ENCODE peak calls at places on chromosomes 7 and 10, in six cellular contexts. Z, I, J, Y, W and V are unnamed samples.

GRCh38 chr7:107027208-107027607 is 17.3 kb upstream of the PRKAR2B start:
- DNase-seq in Z (no peak), I (no peak), J (no peak), Y (no peak), W (no peak), V (no peak)

GRCh38 chr7:7207876-7208275 is 25.5 kb downstream of the C1GALT1 start:
- DNase-seq in Z (no peak), I (no peak), J (peak; percentile 65), Y (no peak), W (no peak), V (no peak)

GRCh38 chr7:109549461-109549860 is 979.8 kb downstream of the DNAJB9 start:
- DNase-seq in Z (no peak), I (no peak), J (no peak), Y (no peak), W (no peak), V (no peak)

GRCh38 chr7:80675090-80675489 is 36.6 kb downstream of the CD36 start:
- DNase-seq in Z (no peak), I (no peak), J (no peak), Y (no peak), W (no peak), V (no peak)

GRCh38 chr7:35032166-35032565 is 5.1 kb downstream of the DPY19L1 start:
- DNase-seq in Z (no peak), I (no peak), J (no peak), Y (no peak), W (no peak), V (no peak)

GRCh38 chr7:19145429-19146201 is 394 bp upstream of the FERD3L start:
- DNase-seq in Z (no peak), I (peak; percentile 44), J (no peak), Y (no peak), W (no peak), V (peak; percentile 66)

GRCh38 chr7:85796956-85797355 is 610.1 kb upstream of the SEMA3D start:
- DNase-seq in Z (no peak), I (no peak), J (no peak), Y (no peak), W (no peak), V (no peak)

GRCh38 chr10:48461623-48462481 is 143.0 kb downstream of the ARHGAP22 start:
- DNase-seq in Z (no peak), I (no peak), J (no peak), Y (no peak), W (no peak), V (no peak)

GRCh38 chr10:119620241-119620753 is 23.5 kb upstream of the TIAL1 start:
- DNase-seq in Z (no peak), I (peak; percentile 51), J (peak; percentile 56), Y (peak; percentile 31), W (no peak), V (no peak)

GRCh38 chr7:22208806-22209205 is 148.1 kb downstream of the RAPGEF5 start:
- DNase-seq in Z (no peak), I (no peak), J (no peak), Y (no peak), W (no peak), V (no peak)
- H3K4me2 ChIP-seq in Z (no peak overlapping the region), I (no peak overlapping the region), J (no peak overlapping the region), Y (no peak overlapping the region), W (no peak overlapping the region), V (no peak overlapping the region)

DNA sequence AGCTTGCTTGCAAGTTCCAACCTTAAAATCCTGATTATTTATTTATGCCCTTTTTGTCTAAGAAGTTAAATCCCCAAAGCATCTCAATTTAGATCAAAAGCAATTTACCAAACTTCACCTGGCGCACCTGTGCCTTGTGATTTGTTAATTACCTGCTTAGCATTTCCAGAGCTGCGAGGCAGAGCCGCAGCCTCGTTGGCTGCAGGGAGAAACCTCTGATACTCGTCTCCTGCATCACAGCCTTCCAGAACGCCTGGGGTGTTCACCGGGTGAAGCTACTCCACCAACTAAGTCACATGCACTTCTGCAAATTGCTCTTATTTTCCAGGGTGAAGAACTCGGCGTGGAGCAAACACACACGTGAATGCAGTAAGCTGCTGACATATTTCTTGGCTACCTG is 198.1 kb upstream of the RNF32 start:
- DNase-seq in Z (no peak), I (no peak), J (no peak), Y (no peak), W (no peak), V (no peak)
- H3K27me3 ChIP-seq in Z (no peaks in the 10 kb centered on the region), I (no peaks in the 10 kb centered on the region), J (no peaks in the 10 kb centered on the region), Y (no peaks in the 10 kb centered on the region), W (no peaks in the 10 kb centered on the region), V (no peaks in the 10 kb centered on the region)

DNA sequence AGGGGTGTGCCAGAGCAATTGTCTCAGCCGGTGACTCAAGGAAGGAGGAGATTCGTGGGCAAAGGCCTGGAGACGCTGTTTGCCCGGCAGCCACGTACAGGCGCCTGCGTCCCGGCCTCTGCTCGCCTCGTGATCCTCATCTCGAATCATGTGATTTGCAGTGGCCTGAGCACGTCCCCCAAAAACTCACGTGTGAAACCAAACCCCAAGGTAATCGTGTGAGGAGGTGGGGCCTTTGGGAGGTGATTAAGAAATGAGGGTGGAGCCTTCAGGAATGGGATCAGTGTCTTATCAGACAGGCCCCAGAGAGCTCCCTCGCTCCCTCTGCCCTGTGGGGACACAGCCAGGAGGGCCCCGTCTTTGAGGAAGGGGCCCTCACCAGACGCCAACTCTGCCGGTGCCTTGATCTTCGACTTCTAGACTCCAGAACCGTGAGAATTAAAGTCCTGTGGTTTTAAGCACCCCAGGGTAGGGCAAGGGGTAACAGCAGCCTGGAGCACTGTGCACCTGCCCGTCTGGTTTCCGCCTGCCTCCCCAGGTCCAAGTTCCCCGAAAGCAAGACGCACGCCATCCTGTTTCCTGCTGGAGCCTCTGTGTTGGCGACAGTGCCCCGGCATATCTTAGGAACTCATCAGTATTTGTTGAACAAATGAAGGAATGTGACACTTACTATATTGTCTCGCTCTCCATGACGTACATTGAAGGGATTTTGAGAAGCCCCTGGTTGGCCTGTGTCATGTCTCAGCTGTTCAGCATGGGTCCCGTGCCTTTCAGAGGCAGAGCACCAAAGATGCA is 226.5 kb downstream of the TCERG1L start:
- DNase-seq in Z (no peak), I (no peak), J (no peak), Y (no peak), W (no peak), V (no peak)
- H2BK5ac ChIP-seq in Z (peak overlapping the region; percentile 17), I (no peak overlapping the region), J (no peak overlapping the region), Y (no peak overlapping the region), W (peak overlapping the region; percentile 29), V (no peak overlapping the region)

GRCh38 chr7:99975782-99976521 is at the start of gene AZGP1:
- DNase-seq in Z (no peak), I (no peak), J (no peak), Y (no peak), W (no peak), V (no peak)
- H3K4me2 ChIP-seq in Z (no peak within 1 kb of the TSS), I (no peak within 1 kb of the TSS), J (no peak within 1 kb of the TSS), Y (no peak within 1 kb of the TSS), W (no peak within 1 kb of the TSS), V (no peak within 1 kb of the TSS)

GRCh38 chr7:151167197-151167911 is at the start of gene GBX1:
- DNase-seq in Z (peak; percentile 29), I (no peak), J (no peak), Y (no peak), W (no peak), V (peak; percentile 59)
- H3K27me3 ChIP-seq in Z (peaks cover 54% of the 10 kb centered on the region), I (peaks cover 44% of the 10 kb centered on the region), J (peaks cover 62% of the 10 kb centered on the region), Y (peaks cover 81% of the 10 kb centered on the region), W (peaks cover 52% of the 10 kb centered on the region), V (peaks cover 45% of the 10 kb centered on the region)

GRCh38 chr7:101402835-101403234 is 40.2 kb downstream of the COL26A1 start:
- DNase-seq in Z (no peak), I (no peak), J (no peak), Y (no peak), W (no peak), V (no peak)
- H2BK5ac ChIP-seq in Z (peak overlapping the region; percentile 11), I (peak overlapping the region; percentile 27), J (no peak overlapping the region), Y (no peak overlapping the region), W (peak overlapping the region; percentile 36), V (no peak overlapping the region)

GRCh38 chr7:124033093-124033806 is 383 bp upstream of the TMEM229A start:
- DNase-seq in Z (peak; percentile 48), I (peak; percentile 68), J (no peak), Y (peak; percentile 15), W (no peak), V (peak; percentile 61)
- H3K4me2 ChIP-seq in Z (peak overlapping the region; percentile 98), I (peak overlapping the region; percentile 74), J (no peak overlapping the region), Y (peak overlapping the region; percentile 96), W (peak overlapping the region; percentile 83), V (peak overlapping the region; percentile 41)

GRCh38 chr10:101073631-101074030 is 11.8 kb downstream of the KAZALD1 start:
- DNase-seq in Z (no peak), I (no peak), J (no peak), Y (no peak), W (no peak), V (no peak)
- H3K27me3 ChIP-seq in Z (peaks cover 42% of the 10 kb centered on the region), I (peaks cover 9% of the 10 kb centered on the region), J (peaks cover 53% of the 10 kb centered on the region), Y (peaks cover 63% of the 10 kb centered on the region), W (peaks cover 8% of the 10 kb centered on the region), V (peaks cover 12% of the 10 kb centered on the region)

GRCh38 chr10:7818295-7819125 is at the start of gene TAF3:
- DNase-seq in Z (peak; percentile 82), I (peak; percentile 94), J (peak; percentile 82), Y (peak; percentile 90), W (peak; percentile 92), V (peak; percentile 88)
- H2BK5ac ChIP-seq in Z (peak within 1 kb of the TSS; percentile 97), I (no peak within 1 kb of the TSS), J (peak within 1 kb of the TSS; percentile 31), Y (no peak within 1 kb of the TSS), W (no peak within 1 kb of the TSS), V (no peak within 1 kb of the TSS)